ENCODE peak calls at places on chromosomes 13 and 19, in five cellular contexts. A is Peyer's patch, C is right atrium auricular region, L is heart left ventricle, R is HCT116. Q is an unnamed sample. For H3K4me1, the result is how much of the 10 kb centered on the place peaks cover.

GRCh38 chr13:47463726-47464125 is 537.3 kb downstream of the SUCLA2 start:
- DNase-seq in R (no peak), L (no peak), C (no peak), A (no peak), Q (no peak)

GRCh38 chr13:42836930-42837329 is 55.5 kb downstream of the FAM216B start:
- DNase-seq in L (no peak), R (peak), C (no peak), A (no peak), Q (no peak)

GRCh38 chr13:51525567-51526165 is 58.6 kb upstream of the WDFY2 start:
- DNase-seq in A (no peak), R (no peak), C (no peak), L (no peak), Q (peak)

GRCh38 chr13:35475131-35475959 is 1.1 kb downstream of the MAB21L1 start:
- DNase-seq in R (no peak), A (no peak), L (peak), C (no peak), Q (no peak)

GRCh38 chr19:55244004-55244680 is 14.7 kb downstream of the PPP6R1 start:
- DNase-seq in R (no peak), A (no peak), L (no peak), C (no peak), Q (no peak)

GRCh38 chr19:2488405-2488941 is 12.5 kb downstream of the GADD45B start:
- DNase-seq in R (no peak), C (no peak), A (no peak), L (no peak), Q (no peak)

GRCh38 chr19:34982275-34982674 is 17.8 kb upstream of the GRAMD1A start:
- DNase-seq in L (no peak), C (no peak), R (no peak), A (no peak), Q (no peak)

GRCh38 chr19:13995878-13996765 is 10.0 kb downstream of the RFX1 start:
- DNase-seq in L (no peak), C (no peak), R (no peak), A (no peak), Q (no peak)

GRCh38 chr19:900302-901111 is 7.2 kb downstream of the RNU6-9 start:
- DNase-seq in R (no peak), A (no peak), C (no peak), L (no peak), Q (no peak)

GRCh38 chr19:22882797-22883196 is 50.7 kb downstream of the ZNF723 start:
- DNase-seq in A (no peak), L (no peak), R (peak), C (no peak), Q (peak)

GRCh38 chr19:18280247-18281081 is 958 bp downstream of the JUND start:
- DNase-seq in C (peak), L (peak), A (peak), R (no peak), Q (peak)

GRCh38 chr19:18282788-18283141 is 1.3 kb upstream of the JUND start:
- DNase-seq in C (no peak), R (no peak), A (no peak), L (no peak), Q (no peak)

GRCh38 chr19:18281082-18282020 is at the start of gene JUND:
- DNase-seq in L (peak), C (peak), R (peak), A (peak), Q (peak)

GRCh38 chr19:18283338-18283737 is 1.9 kb upstream of the JUND start:
- DNase-seq in C (no peak), A (no peak), L (no peak), R (no peak), Q (no peak)

DNA sequence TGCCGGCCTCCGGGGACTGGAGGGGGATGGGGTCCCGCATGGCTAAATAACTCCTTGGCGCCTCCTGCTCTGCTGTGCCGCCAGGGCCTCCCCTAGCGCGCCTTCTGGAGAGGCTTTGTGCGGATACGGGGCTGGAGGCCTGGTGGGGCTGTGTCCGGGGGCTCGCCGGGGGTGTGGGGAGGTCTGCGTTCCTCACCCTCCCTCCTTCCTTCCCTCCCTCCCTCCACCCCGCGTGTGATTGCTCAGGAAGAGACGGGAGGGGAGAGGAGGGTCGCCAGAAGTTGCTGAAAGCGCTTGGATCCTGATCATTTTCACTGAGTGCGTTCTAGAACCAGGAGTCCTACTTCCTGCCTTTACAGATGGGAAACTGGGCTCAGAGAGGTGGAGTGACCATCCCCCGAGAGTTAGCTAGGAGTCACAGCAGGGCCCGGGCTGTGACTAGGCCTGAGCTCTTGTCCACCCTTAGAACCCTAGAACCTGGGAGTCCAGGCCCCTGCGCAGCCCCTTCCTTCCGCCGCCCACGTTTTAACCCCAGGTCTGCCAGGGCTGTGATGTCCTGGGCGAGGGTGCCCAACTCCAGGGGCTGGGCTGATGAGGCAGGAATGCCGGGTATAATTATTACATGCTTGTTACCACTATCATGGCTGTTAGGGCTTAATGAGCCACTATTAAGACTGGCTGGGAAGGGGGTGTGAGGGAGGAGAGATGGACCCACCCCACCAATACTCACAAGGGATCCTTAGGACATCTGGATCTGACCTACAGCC is 782 bp upstream of the JUND start:
- DNase-seq in R (no peak), L (no peak), A (no peak), C (peak), Q (peak)
- TF ChIP-seq CTCF in R (no peak), L (no peak), A (no peak), C (no peak), Q (peak)

GRCh38 chr13:32036131-32036695 is 4.6 kb downstream of the FRY start:
- DNase-seq in A (no peak), L (no peak), C (no peak), R (no peak), Q (no peak)

GRCh38 chr13:32036762-32037161 is 5.2 kb downstream of the FRY start:
- DNase-seq in C (no peak), L (no peak), A (no peak), R (no peak), Q (no peak)

GRCh38 chr13:32039056-32039455 is 7.5 kb downstream of the FRY start:
- DNase-seq in L (no peak), A (no peak), R (no peak), C (no peak), Q (no peak)

GRCh38 chr13:32038353-32038752 is 6.8 kb downstream of the FRY start:
- DNase-seq in C (no peak), A (no peak), L (no peak), R (no peak), Q (no peak)

GRCh38 chr13:32037471-32037870 is 5.9 kb downstream of the FRY start:
- DNase-seq in R (no peak), A (no peak), L (no peak), C (no peak), Q (no peak)
- H3K4me1 ChIP-seq in R (under half), A (under half), L (half or more), C (under half), Q (under half)

GRCh38 chr19:3821857-3822364 is 35.7 kb upstream of the MATK start:
- DNase-seq in L (peak), A (peak), C (peak), R (peak), Q (no peak)
- H3K27ac ChIP-seq in L (no peak), A (no peak), C (no peak), R (no peak), Q (no peak)

GRCh38 chr13:110408286-110408685 is 101.2 kb downstream of the COL4A2 start:
- DNase-seq in C (no peak), R (no peak), A (no peak), L (no peak), Q (no peak)
- TF ChIP-seq CTCF in C (no peak), R (no peak), A (no peak), L (no peak), Q (no peak)

GRCh38 chr19:56958428-56958827 is 117.9 kb upstream of the PEG3 start:
- DNase-seq in L (no peak), R (no peak), C (no peak), A (no peak), Q (no peak)

GRCh38 chr19:56956503-56957226 is 116.1 kb upstream of the PEG3 start:
- DNase-seq in L (no peak), R (no peak), A (no peak), C (no peak), Q (no peak)

GRCh38 chr19:56953411-56953810 is 112.9 kb upstream of the PEG3 start:
- DNase-seq in A (no peak), L (no peak), R (no peak), C (no peak), Q (no peak)

GRCh38 chr19:56959211-56959610 is 118.7 kb upstream of the PEG3 start:
- DNase-seq in L (no peak), A (no peak), R (no peak), C (no peak), Q (no peak)

DNA sequence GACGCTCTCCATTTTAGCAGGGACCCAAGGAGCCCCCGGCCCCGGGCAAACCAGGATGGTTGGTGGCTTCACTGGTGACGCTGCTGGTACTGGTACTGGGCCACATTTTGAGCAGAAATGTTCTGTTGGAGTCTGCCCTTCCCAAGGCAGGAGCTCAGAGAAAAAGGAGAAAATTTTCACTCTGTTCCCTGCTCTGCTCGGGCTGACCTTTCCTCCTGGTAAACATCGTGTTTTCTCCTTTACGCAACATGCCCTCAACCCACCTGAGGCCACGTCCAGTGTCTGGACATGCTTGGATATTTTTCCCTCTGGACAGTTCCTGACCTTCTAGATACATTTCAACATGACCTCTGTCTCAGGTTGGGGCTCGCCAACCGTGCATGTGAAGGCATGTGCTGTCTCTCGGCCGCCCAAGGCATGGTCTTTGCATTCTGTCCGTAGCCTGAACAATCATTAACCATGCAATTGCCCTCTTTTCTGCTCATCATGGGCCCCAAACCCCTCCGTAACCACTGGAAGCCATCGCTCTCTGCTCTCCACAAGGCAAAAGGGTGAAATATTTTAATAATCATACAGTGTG is 115.2 kb upstream of the PEG3 start:
- DNase-seq in L (no peak), C (no peak), A (no peak), R (no peak), Q (no peak)
- H3K4me1 ChIP-seq in L (under half), C (under half), A (under half), R (under half), Q (under half)

DNA sequence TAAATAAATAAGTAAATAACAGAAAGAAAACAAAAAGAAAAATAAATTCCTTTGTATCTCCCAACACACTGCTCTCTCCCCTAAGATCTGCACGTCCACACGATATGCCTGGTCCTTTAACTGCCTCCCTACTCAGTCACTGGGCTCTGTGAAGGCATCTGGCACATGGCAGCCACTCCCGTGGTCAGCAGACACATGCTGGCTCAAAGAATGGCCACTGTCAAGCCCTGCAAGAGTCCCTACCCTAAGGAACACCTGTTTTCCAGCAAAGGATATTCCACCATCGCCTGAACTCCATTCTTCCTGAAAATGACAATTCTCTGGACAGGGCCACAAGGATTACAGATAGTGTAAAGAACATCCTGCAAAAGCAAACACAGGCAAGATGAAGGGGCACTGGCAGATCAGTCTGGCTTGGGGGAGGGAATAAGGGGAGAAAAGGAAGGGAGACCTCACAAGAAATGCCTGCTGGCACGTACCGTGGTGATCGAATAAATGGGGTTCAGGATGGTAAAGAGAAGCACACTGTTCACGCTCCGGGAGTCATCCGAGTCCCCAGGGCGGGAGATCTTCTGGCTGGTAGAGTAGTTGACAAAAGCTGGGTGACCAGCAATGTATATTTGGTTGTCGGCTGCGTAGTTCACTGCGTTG is 4.3 kb downstream of the HNRNPL start:
- DNase-seq in L (no peak), C (no peak), R (no peak), A (no peak), Q (no peak)
- H3K27ac ChIP-seq in L (no peak), C (no peak), R (no peak), A (no peak), Q (no peak)

GRCh38 chr13:77326905-77327604 is at the start of gene MYCBP2:
- DNase-seq in R (peak), A (peak), C (peak), L (peak), Q (peak)

GRCh38 chr13:77330009-77330471 is 3.1 kb upstream of the MYCBP2 start:
- DNase-seq in C (no peak), A (no peak), R (no peak), L (no peak), Q (peak)

GRCh38 chr13:77328819-77329132 is 1.9 kb upstream of the MYCBP2 start:
- DNase-seq in L (no peak), A (no peak), C (no peak), R (no peak), Q (no peak)

GRCh38 chr13:77331421-77331820 is 4.5 kb upstream of the MYCBP2 start:
- DNase-seq in C (no peak), A (no peak), R (no peak), L (no peak), Q (no peak)

DNA sequence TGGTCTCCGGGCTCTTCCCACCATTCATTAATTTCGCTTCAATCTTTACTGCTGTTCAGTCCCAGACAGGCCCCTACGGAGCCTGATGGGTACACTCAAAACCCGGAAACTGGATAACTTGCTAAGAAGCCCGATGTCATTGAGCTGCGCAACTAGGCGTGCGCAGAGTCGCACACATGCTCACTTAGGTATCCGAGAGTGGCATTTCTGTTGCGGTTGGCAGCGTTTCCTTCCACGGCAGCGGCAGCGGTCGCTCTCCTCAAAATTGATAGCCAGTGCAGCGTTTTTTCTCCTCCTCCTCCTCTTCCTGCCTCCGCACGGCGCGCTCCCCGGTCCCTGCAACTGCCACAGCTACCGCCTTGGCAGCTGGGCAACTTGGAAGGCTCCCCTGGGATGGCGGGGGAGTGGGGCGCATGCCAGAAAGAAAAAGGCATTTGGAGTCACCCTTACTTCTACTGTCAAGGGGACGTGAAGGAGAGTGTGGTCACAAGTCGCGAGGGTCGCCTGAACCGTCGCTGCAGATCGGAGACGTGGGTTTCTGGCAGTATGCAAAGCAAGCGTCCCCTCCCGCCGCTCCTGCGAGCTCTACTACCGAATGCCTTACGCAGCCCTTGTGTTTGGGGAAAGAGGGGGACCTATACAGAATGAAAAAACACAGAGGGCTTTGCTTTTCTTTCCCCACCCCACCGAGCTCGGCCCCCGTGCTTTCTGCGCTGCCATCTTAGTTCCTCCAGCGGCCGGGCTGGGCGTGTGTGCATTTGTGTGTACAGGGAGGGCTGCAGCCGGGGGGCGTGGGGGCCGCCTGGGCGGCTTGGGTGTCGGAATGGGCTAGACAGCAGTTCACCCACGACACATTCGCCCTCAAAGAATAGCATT is 2.5 kb upstream of the MYCBP2 start:
- DNase-seq in A (peak), L (peak), R (peak), C (peak), Q (peak)
- TF ChIP-seq CTCF in A (no peak), L (no peak), R (no peak), C (no peak), Q (no peak)

Q was measured in foreskin keratinocyte.